ENCODE peak calls at places on chromosomes 5 and 9, in six cellular contexts. G is AG10803, R is cardiac muscle cell, L is mammary epithelial cell, T is testis, O is MG63. F is an unnamed sample.

GRCh38 chr9:116055536-116055935 is 98.1 kb upstream of the PAPPA start:
- DNase-seq in G (no peak), R (no peak), L (peak), T (no peak), O (no peak), F (no peak)

GRCh38 chr9:16727452-16728127 is 142.9 kb downstream of the BNC2 start:
- DNase-seq in G (peak), R (no peak), L (no peak), T (no peak), O (no peak), F (no peak)

GRCh38 chr5:172113036-172113435 is 75.0 kb downstream of the STK10 start:
- DNase-seq in G (peak), R (no peak), L (no peak), T (no peak), O (no peak), F (no peak)

GRCh38 chr5:177982072-177982727 is 13.8 kb downstream of the PROP1 start:
- DNase-seq in G (no peak), R (peak), L (no peak), T (peak), O (peak), F (no peak)

GRCh38 chr9:124060844-124061605 is 49.5 kb downstream of the LHX2 start:
- DNase-seq in G (no peak), R (no peak), L (no peak), T (no peak), O (no peak), F (no peak)

GRCh38 chr9:124502711-124503702 is 4.2 kb downstream of the NR5A1 start:
- DNase-seq in G (no peak), R (no peak), L (no peak), T (no peak), O (no peak), F (no peak)

GRCh38 chr9:86734762-86735161 is 212.5 kb downstream of the GAS1 start:
- DNase-seq in G (peak), R (no peak), L (peak), T (no peak), O (no peak), F (no peak)

GRCh38 chr5:136810198-136810823 is 445.0 kb upstream of the TRPC7 start:
- DNase-seq in G (peak), R (no peak), L (peak), T (no peak), O (peak), F (no peak)

GRCh38 chr5:139676951-139677367 is 28.8 kb downstream of the CXXC5 start:
- DNase-seq in G (no peak), R (no peak), L (no peak), T (no peak), O (no peak), F (no peak)

GRCh38 chr9:115978739-115979138 is 174.9 kb upstream of the PAPPA start:
- DNase-seq in G (peak), R (no peak), L (no peak), T (no peak), O (peak), F (no peak)

GRCh38 chr9:92151691-92152393 is 36.6 kb upstream of the SPTLC1 start:
- DNase-seq in G (peak), R (peak), L (peak), T (peak), O (no peak), F (peak)

GRCh38 chr9:89122944-89123343 is 55.7 kb downstream of the SHC3 start:
- DNase-seq in G (peak), R (no peak), L (peak), T (no peak), O (no peak), F (no peak)

GRCh38 chr5:65802080-65802479 is 80.1 kb downstream of the NLN start:
- DNase-seq in G (no peak), R (no peak), L (no peak), T (no peak), O (no peak), F (no peak)

GRCh38 chr9:101514056-101514455 is 19.6 kb upstream of the RNF20 start:
- DNase-seq in G (peak), R (no peak), L (peak), T (no peak), O (no peak), F (no peak)

GRCh38 chr5:134911285-134912215 is 6.6 kb downstream of the PCBD2 start:
- DNase-seq in G (peak), R (no peak), L (no peak), T (no peak), O (no peak), F (no peak)

GRCh38 chr5:38557309-38557710 is 864 bp upstream of the LIFR start:
- DNase-seq in G (no peak), R (no peak), L (no peak), T (no peak), O (no peak), F (no peak)

GRCh38 chr9:101326501-101326900 is 58.3 kb downstream of the BAAT start:
- DNase-seq in G (no peak), R (no peak), L (peak), T (no peak), O (no peak), F (no peak)

GRCh38 chr5:136023935-136024645 is 4.7 kb upstream of the TGFBI start:
- DNase-seq in G (peak), R (no peak), L (no peak), T (no peak), O (peak), F (no peak)

GRCh38 chr5:128436825-128437224 is 101.2 kb downstream of the FBN2 start:
- DNase-seq in G (no peak), R (no peak), L (peak), T (no peak), O (peak), F (peak)

GRCh38 chr9:76624381-76625048 is 139.7 kb upstream of the PCA3 start:
- DNase-seq in G (no peak), R (no peak), L (no peak), T (no peak), O (no peak), F (no peak)

GRCh38 chr9:130030821-130031481 is 12.0 kb downstream of the FNBP1 start:
- DNase-seq in G (no peak), R (no peak), L (no peak), T (no peak), O (no peak), F (no peak)

GRCh38 chr5:96614110-96614691 is 48.0 kb upstream of the CAST start:
- DNase-seq in G (peak), R (peak), L (peak), T (peak), O (peak), F (peak)
- H3K4me3 ChIP-seq in G (peak), R (no peak), L (no peak), T (no peak), O (no peak), F (no peak)

GRCh38 chr9:121023064-121023463 is 27.0 kb downstream of the C5 start:
- DNase-seq in G (peak), R (no peak), L (peak), T (no peak), O (peak), F (no peak)
- H3K4me3 ChIP-seq in G (no peak), R (no peak), L (no peak), T (no peak), O (no peak), F (no peak)

GRCh38 chr5:1724822-1725602 is 74.6 kb downstream of the MRPL36 start:
- DNase-seq in G (no peak), R (no peak), L (no peak), T (peak), O (no peak), F (no peak)
- H3K4me3 ChIP-seq in G (no peak), R (no peak), L (no peak), T (peak), O (no peak), F (no peak)

DNA sequence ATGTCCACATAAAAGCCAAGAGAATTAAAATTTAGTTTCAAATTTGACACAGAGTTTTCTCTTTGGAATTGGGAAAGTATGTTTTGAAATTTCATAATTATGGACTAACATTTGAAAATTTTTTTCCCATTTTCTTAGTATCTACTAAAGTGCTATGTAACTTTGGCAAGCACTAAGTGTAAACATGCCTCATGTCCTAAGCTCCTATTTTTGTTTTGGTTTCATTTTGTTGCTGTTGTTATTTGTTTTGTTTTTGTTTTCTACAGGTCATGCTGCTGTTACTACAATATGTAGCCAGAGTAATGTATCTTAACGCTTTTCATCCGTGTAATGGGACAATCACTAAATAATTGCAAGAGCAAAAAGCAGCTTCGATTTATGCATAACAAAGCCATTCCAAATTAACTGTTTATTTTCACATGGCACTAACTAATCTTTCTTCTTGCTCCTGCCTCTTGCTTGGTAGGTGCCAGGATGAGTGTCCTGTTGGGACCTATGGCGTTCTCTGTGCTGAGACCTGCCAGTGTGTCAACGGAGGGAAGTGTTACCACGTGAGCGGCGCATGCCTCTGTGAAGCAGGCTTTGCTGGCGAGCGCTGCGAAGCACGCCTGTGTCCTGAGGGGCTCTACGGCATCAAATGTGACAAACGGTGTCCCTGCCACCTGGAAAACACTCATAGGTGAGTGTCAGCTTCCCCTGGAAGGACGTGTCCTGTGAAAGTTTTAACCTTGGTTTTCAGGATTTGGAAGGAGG is 107.3 kb upstream of the PRRC1 start:
- DNase-seq in G (no peak), R (no peak), L (no peak), T (no peak), O (no peak), F (no peak)
- H3K4me3 ChIP-seq in G (no peak), R (no peak), L (no peak), T (no peak), O (peak), F (no peak)

F was measured in SJSA1.